ENCODE peak calls at places on chromosomes 4 and X, in eight cellular contexts. Q, X, I, W, H, M, P and C are unnamed samples.

GRCh38 chr4:183634086-183634485 is 24.9 kb downstream of the RWDD4 start:
- DNase-seq in Q (no peak), X (no peak), I (no peak), W (no peak), H (no peak), M (no peak), P (no peak), C (no peak)

GRCh38 chrX:154378059-154378798 is 866 bp upstream of the EMD start:
- DNase-seq in Q (peak; percentile 71), X (peak; percentile 57), I (peak; percentile 61), W (no peak), H (no peak), M (peak; percentile 65), P (peak; percentile 70), C (peak; percentile 61)

GRCh38 chr4:102104278-102104677 is 241.0 kb downstream of the SLC39A8 start:
- DNase-seq in Q (no peak), X (no peak), I (no peak), W (no peak), H (no peak), M (no peak), P (no peak), C (no peak)

GRCh38 chr4:146739182-146739581 is 100.5 kb downstream of the POU4F2 start:
- DNase-seq in Q (no peak), X (no peak), I (no peak), W (no peak), H (no peak), M (no peak), P (no peak), C (no peak)

GRCh38 chrX:6852869-6853268 is 294.6 kb upstream of the STS start:
- DNase-seq in Q (no peak), X (no peak), I (no peak), W (no peak), H (no peak), M (no peak), P (no peak), C (no peak)

GRCh38 chrX:150199803-150200202 is 163.3 kb upstream of the MAMLD1 start:
- DNase-seq in Q (no peak), X (no peak), I (no peak), W (no peak), H (no peak), M (no peak), P (no peak), C (no peak)

GRCh38 chrX:24204331-24204730 is 54.8 kb downstream of the ZFX start:
- DNase-seq in Q (no peak), X (no peak), I (no peak), W (no peak), H (no peak), M (no peak), P (no peak), C (no peak)

GRCh38 chr4:82891728-82892466 is 944 bp upstream of the SEC31A start:
- DNase-seq in Q (no peak), X (no peak), I (no peak), W (no peak), H (no peak), M (no peak), P (no peak), C (no peak)

GRCh38 chr4:94639298-94639697 is 118.5 kb upstream of the BMPR1B start:
- DNase-seq in Q (no peak), X (no peak), I (no peak), W (no peak), H (no peak), M (no peak), P (no peak), C (no peak)

GRCh38 chr4:15963001-15963451 is at the start of gene FGFBP2:
- DNase-seq in Q (no peak), X (peak; percentile 37), I (peak; percentile 60), W (peak; percentile 61), H (peak; percentile 14), M (peak; percentile 10), P (peak; percentile 34), C (peak; percentile 59)

GRCh38 chrX:37314526-37314925 is 34.6 kb upstream of the PRRG1 start:
- DNase-seq in Q (no peak), X (no peak), I (no peak), W (no peak), H (no peak), M (no peak), P (peak; percentile 3), C (no peak)

GRCh38 chr4:118398226-118399090 is 45.7 kb upstream of the PRSS12 start:
- DNase-seq in Q (no peak), X (no peak), I (no peak), W (no peak), H (no peak), M (no peak), P (no peak), C (no peak)

GRCh38 chrX:111352424-111352823 is 59.6 kb downstream of the DCX start:
- DNase-seq in Q (peak; percentile 61), X (peak; percentile 33), I (no peak), W (no peak), H (peak; percentile 33), M (peak; percentile 21), P (no peak), C (peak; percentile 32)

GRCh38 chr4:6633091-6633906 is 7.2 kb upstream of the MRFAP1 start:
- DNase-seq in Q (peak; percentile 68), X (no peak), I (no peak), W (no peak), H (peak; percentile 50), M (no peak), P (no peak), C (no peak)

GRCh38 chrX:25737540-25737939 is 400.6 kb upstream of the MAGEB18 start:
- DNase-seq in Q (no peak), X (no peak), I (no peak), W (no peak), H (no peak), M (no peak), P (no peak), C (no peak)

GRCh38 chrX:135522878-135523693 is 2.6 kb downstream of the INTS6L start:
- DNase-seq in Q (no peak), X (no peak), I (no peak), W (no peak), H (no peak), M (no peak), P (no peak), C (no peak)

GRCh38 chrX:101745046-101745445 is 85.4 kb upstream of the ARMCX2 start:
- DNase-seq in Q (no peak), X (no peak), I (no peak), W (no peak), H (no peak), M (no peak), P (no peak), C (no peak)

GRCh38 chr4:74631988-74632387 is 162.3 kb downstream of the BTC start:
- DNase-seq in Q (no peak), X (no peak), I (no peak), W (no peak), H (no peak), M (no peak), P (peak; percentile 78), C (no peak)
- H3K27ac ChIP-seq in Q (no peak overlapping the region), X (no peak overlapping the region), I (no peak overlapping the region), W (no peak overlapping the region), H (no peak overlapping the region), M (no peak overlapping the region), P (peak overlapping the region; percentile 75), C (no peak overlapping the region)

GRCh38 chr4:73223258-73223651 is 35.3 kb downstream of the ANKRD17 start:
- DNase-seq in Q (no peak), X (no peak), I (no peak), W (no peak), H (no peak), M (no peak), P (no peak), C (no peak)

GRCh38 chr4:73222466-73223257 is 35.9 kb downstream of the ANKRD17 start:
- DNase-seq in Q (peak; percentile 78), X (peak; percentile 70), I (no peak), W (peak; percentile 82), H (peak; percentile 73), M (peak; percentile 77), P (peak; percentile 96), C (peak; percentile 46)

GRCh38 chr4:73220815-73221214 is 37.8 kb downstream of the ANKRD17 start:
- DNase-seq in Q (no peak), X (no peak), I (no peak), W (no peak), H (no peak), M (no peak), P (no peak), C (no peak)

GRCh38 chr4:73221734-73222133 is 36.9 kb downstream of the ANKRD17 start:
- DNase-seq in Q (no peak), X (no peak), I (no peak), W (no peak), H (no peak), M (no peak), P (no peak), C (no peak)

GRCh38 chr4:73224886-73225285 is 33.7 kb downstream of the ANKRD17 start:
- DNase-seq in Q (no peak), X (no peak), I (no peak), W (no peak), H (no peak), M (no peak), P (no peak), C (no peak)
- H3K4me1 ChIP-seq in Q (peaks cover 28% of the 10 kb centered on the region), X (peaks cover 3% of the 10 kb centered on the region), I (peaks cover 5% of the 10 kb centered on the region), W (peaks cover 24% of the 10 kb centered on the region), H (no peaks in the 10 kb centered on the region), M (peaks cover 42% of the 10 kb centered on the region), P (peaks cover 20% of the 10 kb centered on the region), C (peaks cover 22% of the 10 kb centered on the region)

GRCh38 chr4:52715914-52716313 is 35.3 kb downstream of the ERVMER34-1 start:
- DNase-seq in Q (no peak), X (no peak), I (no peak), W (no peak), H (no peak), M (no peak), P (no peak), C (no peak)
- TF ChIP-seq CTCF in Q (no peak), X (no peak), I (no peak), W (no peak), H (no peak), M (no peak), P (no peak), C (no peak)

GRCh38 chrX:19855700-19856381 is 31.6 kb downstream of the SH3KBP1 start:
- DNase-seq in Q (no peak), X (no peak), I (no peak), W (no peak), H (no peak), M (no peak), P (peak; percentile 68), C (no peak)

GRCh38 chrX:19862634-19863236 is 24.7 kb downstream of the SH3KBP1 start:
- DNase-seq in Q (no peak), X (no peak), I (no peak), W (no peak), H (no peak), M (no peak), P (no peak), C (no peak)

GRCh38 chrX:19852014-19853005 is 35.1 kb downstream of the SH3KBP1 start:
- DNase-seq in Q (no peak), X (no peak), I (no peak), W (no peak), H (no peak), M (peak; percentile 43), P (no peak), C (no peak)

GRCh38 chrX:19860571-19860970 is 26.8 kb downstream of the SH3KBP1 start:
- DNase-seq in Q (no peak), X (no peak), I (no peak), W (no peak), H (no peak), M (no peak), P (no peak), C (no peak)

DNA sequence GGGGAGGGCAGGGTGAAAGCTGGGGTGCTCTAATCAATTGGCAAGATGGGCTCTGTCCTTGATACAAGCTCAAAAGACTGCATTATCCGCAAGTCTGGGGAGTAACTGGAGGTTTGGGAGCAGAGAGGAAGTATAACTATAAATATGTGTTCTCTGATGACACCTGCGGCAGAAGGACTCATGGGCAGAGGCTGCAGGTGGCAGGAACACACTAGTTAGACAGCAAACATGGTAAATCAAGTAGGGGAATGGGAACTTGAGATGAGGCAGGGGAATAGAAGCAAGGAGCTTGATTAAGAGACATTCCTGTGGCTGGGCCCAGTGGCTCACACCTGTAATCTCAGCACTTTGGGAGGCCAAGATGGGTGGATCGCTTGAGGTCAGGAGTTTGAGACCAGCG is 30.3 kb downstream of the SH3KBP1 start:
- DNase-seq in Q (no peak), X (no peak), I (no peak), W (no peak), H (no peak), M (no peak), P (no peak), C (no peak)
- H3K27ac ChIP-seq in Q (no peak overlapping the region), X (no peak overlapping the region), I (no peak overlapping the region), W (no peak overlapping the region), H (no peak overlapping the region), M (no peak overlapping the region), P (no peak overlapping the region), C (no peak overlapping the region)